ENCODE peak calls at places on chromosomes 12 and 14, in four cellular contexts. U is AG04450, L is fibroblast of the aortic adventitia, C is fibroblast of lung. V is an unnamed sample.
A peak's percentile ranks its signal among the peaks of the same experiment; 100 is the strongest.

GRCh38 chr12:21751517-21751916 is 23.0 kb downstream of the KCNJ8 start:
- DNase-seq in L (peak; percentile 81), C (peak; percentile 83), U (peak; percentile 15), V (no peak)

GRCh38 chr14:44833376-44833775 is 128.4 kb downstream of the KLHL28 start:
- DNase-seq in U (no peak), L (peak; percentile 40), C (no peak), V (no peak)

GRCh38 chr14:52678591-52678990 is 16.8 kb downstream of the ERO1A start:
- DNase-seq in U (no peak), C (no peak), L (no peak), V (no peak)

GRCh38 chr12:76284816-76285750 is 63.1 kb downstream of the BBS10 start:
- DNase-seq in U (peak; percentile 47), L (peak; percentile 52), C (peak; percentile 77), V (no peak)

GRCh38 chr12:70758494-70758845 is 121.2 kb upstream of the PTPRB start:
- DNase-seq in U (no peak), C (no peak), L (no peak), V (no peak)

GRCh38 chr12:131990066-131990979 is 40.6 kb downstream of the EP400 start:
- DNase-seq in U (no peak), L (no peak), C (no peak), V (no peak)

GRCh38 chr12:111868676-111869588 is 26.9 kb downstream of the MAPKAPK5 start:
- DNase-seq in U (no peak), C (no peak), L (no peak), V (no peak)

GRCh38 chr14:45177081-45177480 is 41.4 kb downstream of the FANCM start:
- DNase-seq in U (peak; percentile 56), C (peak; percentile 97), L (peak; percentile 73), V (no peak)

GRCh38 chr12:51075390-51075789 is 8.0 kb downstream of the CSRNP2 start:
- DNase-seq in C (no peak), U (no peak), L (no peak), V (no peak)

GRCh38 chr12:54294152-54294913 is 6.5 kb downstream of the NFE2 start:
- DNase-seq in U (no peak), C (peak; percentile 24), L (peak; percentile 40), V (no peak)

GRCh38 chr12:92928431-92928961 is 599 bp downstream of the EEA1 start:
- DNase-seq in L (peak; percentile 23), U (no peak), C (peak; percentile 12), V (no peak)

GRCh38 chr12:92930421-92930820 is 1.3 kb upstream of the EEA1 start:
- DNase-seq in U (no peak), L (peak; percentile 32), C (peak; percentile 17), V (no peak)

GRCh38 chr12:92927436-92928116 is 1.5 kb downstream of the EEA1 start:
- DNase-seq in C (peak; percentile 69), L (peak; percentile 84), U (no peak), V (no peak)

GRCh38 chr12:92929957-92930356 is 862 bp upstream of the EEA1 start:
- DNase-seq in L (no peak), C (no peak), U (no peak), V (no peak)

DNA sequence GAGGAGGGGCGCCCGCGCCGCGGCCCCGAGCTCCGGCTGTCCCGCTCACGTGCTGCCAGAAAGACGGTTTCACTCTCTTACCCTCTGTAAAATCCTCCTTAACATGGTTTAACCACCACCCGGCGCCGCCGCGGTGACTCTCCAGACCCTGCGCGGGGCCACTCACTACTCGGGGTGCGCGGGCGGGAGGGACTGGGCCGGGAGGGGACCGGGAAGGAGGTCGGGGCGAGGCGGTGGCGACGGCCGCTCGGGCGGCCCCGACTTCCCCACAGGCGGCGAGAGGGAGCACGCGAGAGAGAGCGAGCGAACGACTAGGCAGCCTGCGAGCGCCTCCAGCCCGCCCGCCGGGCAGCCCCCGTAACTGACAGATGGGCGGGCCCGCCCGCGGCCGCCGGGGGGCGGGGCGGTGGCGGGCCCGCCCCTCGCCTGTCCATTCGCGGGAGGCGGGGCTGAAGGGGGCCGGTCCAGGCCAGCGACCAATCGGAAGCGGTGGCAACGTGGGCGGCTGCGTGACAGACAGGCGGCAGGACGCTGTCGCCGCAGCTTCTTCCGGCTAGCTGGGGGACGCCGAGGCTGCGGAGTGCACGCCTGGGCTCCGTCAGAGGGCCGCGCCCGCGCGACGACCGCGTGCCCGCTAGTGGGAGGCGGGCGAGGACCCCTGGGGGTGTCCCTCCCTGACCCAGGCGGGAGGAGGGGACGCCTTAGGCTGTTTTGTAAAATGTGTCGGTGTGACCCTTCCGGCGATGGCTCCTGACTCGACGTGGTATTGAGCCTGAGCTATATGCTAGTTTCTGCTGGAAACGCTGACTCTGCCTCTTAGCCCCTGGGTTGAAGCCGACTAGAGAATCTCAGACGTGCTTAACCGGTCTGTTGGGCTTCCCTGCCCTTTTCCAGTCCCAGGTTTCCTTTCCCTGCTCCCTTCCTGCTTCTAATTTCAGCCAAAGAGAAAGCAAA is at the start of gene EEA1:
- DNase-seq in C (peak; percentile 94), U (peak; percentile 80), L (peak; percentile 92), V (peak; percentile 83)
- TF ChIP-seq CTCF in C (no peak), U (no peak), L (peak; percentile 26), V (no peak)

GRCh38 chr14:35121026-35121886 is 534 bp downstream of the PPP2R3C start:
- DNase-seq in C (peak; percentile 3), U (no peak), L (peak; percentile 32), V (no peak)

GRCh38 chr14:35124127-35124526 is 1.8 kb downstream of the PRORP start:
- DNase-seq in C (no peak), L (no peak), U (no peak), V (no peak)

GRCh38 chr14:35121887-35122695 is at the start of the genes PPP2R3C and PRORP:
- DNase-seq in L (peak; percentile 90), C (peak; percentile 94), U (peak; percentile 76), V (peak; percentile 86)

GRCh38 chr14:35122696-35123387 is 490 bp downstream of the PRORP start:
- DNase-seq in L (peak; percentile 48), U (peak; percentile 3), C (peak; percentile 58), V (peak; percentile 25)

GRCh38 chr14:35123388-35123703 is 994 bp downstream of the PRORP start:
- DNase-seq in L (no peak), C (no peak), U (no peak), V (no peak)
- H3K4me3 ChIP-seq in L (peak overlapping the region; percentile 89), C (peak overlapping the region; percentile 77), U (peak overlapping the region; percentile 73), V (peak overlapping the region; percentile 96)

GRCh38 chr12:48080821-48081220 is 25.1 kb downstream of the SENP1 start:
- DNase-seq in C (no peak), L (no peak), U (no peak), V (no peak)

GRCh38 chr12:48086327-48086726 is 19.6 kb downstream of the SENP1 start:
- DNase-seq in L (no peak), U (no peak), C (no peak), V (no peak)

GRCh38 chr12:48080285-48080684 is 25.6 kb downstream of the SENP1 start:
- DNase-seq in L (no peak), U (no peak), C (no peak), V (no peak)

GRCh38 chr12:48084841-48085460 is 20.9 kb downstream of the SENP1 start:
- DNase-seq in U (no peak), L (no peak), C (no peak), V (no peak)

GRCh38 chr12:48084066-48084465 is 21.8 kb downstream of the SENP1 start:
- DNase-seq in L (peak; percentile 58), C (peak; percentile 55), U (no peak), V (no peak)
- TF ChIP-seq CTCF in L (peak; percentile 1), C (no peak), U (peak; percentile 39), V (no peak)

GRCh38 chr12:29816869-29817730 is 33.4 kb upstream of the TMTC1 start:
- DNase-seq in U (no peak), C (no peak), L (no peak), V (no peak)
- H3K4me3 ChIP-seq in U (no peak overlapping the region), C (no peak overlapping the region), L (no peak overlapping the region), V (no peak overlapping the region)

GRCh38 chr12:49716546-49716945 is 9.3 kb upstream of the FMNL3 start:
- DNase-seq in C (no peak), L (no peak), U (no peak), V (no peak)

DNA sequence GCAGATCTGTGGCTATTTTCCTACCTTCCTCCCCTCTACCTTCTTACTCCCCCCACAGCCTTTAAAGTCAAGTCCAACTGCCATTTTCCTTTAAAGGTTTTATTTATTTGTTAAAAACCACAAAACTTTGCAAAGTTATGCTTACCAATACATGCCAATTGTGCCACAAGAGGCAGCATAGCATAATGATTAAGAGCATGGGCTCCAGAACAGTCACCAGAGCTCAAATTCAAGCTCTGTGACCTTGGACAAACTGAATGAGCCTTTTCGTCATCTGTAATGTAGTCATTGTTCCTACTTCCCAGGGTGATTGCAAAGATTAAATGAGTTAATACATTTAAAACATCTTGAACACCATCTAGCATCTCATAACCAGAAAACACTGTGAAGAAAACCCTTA is 13.0 kb upstream of the FMNL3 start:
- DNase-seq in U (no peak), L (no peak), C (no peak), V (no peak)
- TF ChIP-seq CTCF in U (peak; percentile 2), L (no peak), C (no peak), V (peak; percentile 19)

GRCh38 chr14:103735815-103736545 is 20.4 kb downstream of the ZFYVE21 start:
- DNase-seq in L (no peak), C (no peak), U (no peak), V (no peak)
- H3K4me3 ChIP-seq in L (no peak overlapping the region), C (no peak overlapping the region), U (no peak overlapping the region), V (no peak overlapping the region)

GRCh38 chr12:55845349-55845748 is 2.6 kb upstream of the MMP19 start:
- DNase-seq in U (no peak), L (no peak), C (no peak), V (no peak)

GRCh38 chr12:55843431-55843830 is 695 bp upstream of the MMP19 start:
- DNase-seq in L (no peak), C (no peak), U (no peak), V (no peak)

GRCh38 chr12:55845785-55846496 is 3.2 kb upstream of the MMP19 start:
- DNase-seq in C (no peak), U (no peak), L (peak; percentile 34), V (no peak)

GRCh38 chr12:55840581-55841351 is 2.0 kb downstream of the MMP19 start:
- DNase-seq in C (no peak), U (no peak), L (no peak), V (no peak)

DNA sequence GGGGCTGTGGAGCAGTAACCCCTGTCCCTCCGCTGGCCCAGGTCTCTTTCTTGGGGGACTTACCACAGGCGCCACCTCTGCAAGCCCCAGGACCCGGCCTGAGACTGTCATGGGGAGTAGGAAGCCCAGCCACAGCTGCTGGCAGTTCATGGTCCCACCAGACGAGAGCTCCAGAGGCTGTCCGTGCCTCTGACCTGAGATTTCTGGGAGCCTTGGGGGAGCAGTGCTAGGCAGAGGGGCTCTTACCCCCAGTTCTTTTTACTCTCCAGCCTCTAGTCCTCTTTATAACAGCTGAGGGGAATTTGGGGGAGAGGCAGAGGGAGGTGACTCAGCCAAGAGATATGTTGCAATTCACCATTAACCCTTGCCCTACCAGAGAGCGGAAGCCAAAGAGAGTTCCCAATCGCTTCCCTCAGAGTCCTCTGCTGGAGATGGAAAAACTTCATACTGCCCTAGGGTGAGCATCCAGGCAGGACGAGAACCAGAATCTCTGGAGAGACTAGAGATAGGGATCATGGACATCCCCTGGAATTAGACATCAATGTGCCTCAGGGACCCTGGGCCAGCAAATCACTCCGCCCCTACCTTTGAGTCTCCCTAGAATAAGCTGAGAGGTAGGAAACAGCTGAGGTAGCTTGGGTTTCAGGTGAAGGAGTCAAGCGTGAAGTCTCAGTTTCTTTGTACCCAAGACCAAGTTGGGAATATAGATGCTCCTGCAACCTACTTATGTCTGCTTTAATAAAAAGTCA is at the start of gene MMP19:
- DNase-seq in C (peak; percentile 91), U (peak; percentile 62), L (peak; percentile 83), V (no peak)
- TF ChIP-seq CTCF in C (no peak), U (peak; percentile 8), L (no peak), V (no peak)

GRCh38 chr12:94815450-94815849 is 165.1 kb upstream of the TMCC3 start:
- DNase-seq in U (no peak), C (no peak), L (no peak), V (no peak)
- H3K4me3 ChIP-seq in U (no peak overlapping the region), C (no peak overlapping the region), L (no peak overlapping the region), V (no peak overlapping the region)

V was measured in retinal pigment epithelial cell.